ENCODE peak calls at places on chromosomes 5 and 9, in four cellular contexts. One of them, this sample, is unnamed.

GRCh38 chr5:111787006-111787405 is 30.0 kb upstream of the NREP start:
- DNase-seq in epithelial cell of esophagus: no peak
- DNase-seq in lower leg skin: no peak
- DNase-seq in fibroblast of pulmonary artery: no peak
- DNase-seq in this sample: no peak

GRCh38 chr5:141094481-141095262 is at the start of gene PCDHB2:
- DNase-seq in epithelial cell of esophagus: peak
- DNase-seq in lower leg skin: no peak
- DNase-seq in fibroblast of pulmonary artery: peak
- DNase-seq in this sample: no peak

GRCh38 chr9:114694719-114695269 is 12.8 kb upstream of the TEX48 start:
- DNase-seq in epithelial cell of esophagus: no peak
- DNase-seq in lower leg skin: no peak
- DNase-seq in fibroblast of pulmonary artery: no peak
- DNase-seq in this sample: no peak

GRCh38 chr5:127562252-127562651 is 44.8 kb downstream of the PRRC1 start:
- DNase-seq in epithelial cell of esophagus: no peak
- DNase-seq in lower leg skin: no peak
- DNase-seq in fibroblast of pulmonary artery: peak
- DNase-seq in this sample: no peak

GRCh38 chr9:123927625-123928308 is 2.2 kb downstream of the DENND1A start:
- DNase-seq in epithelial cell of esophagus: peak
- DNase-seq in lower leg skin: no peak
- DNase-seq in fibroblast of pulmonary artery: peak
- DNase-seq in this sample: no peak

GRCh38 chr5:176793343-176793699 is 17.0 kb upstream of the UNC5A start:
- DNase-seq in epithelial cell of esophagus: peak
- DNase-seq in lower leg skin: no peak
- DNase-seq in fibroblast of pulmonary artery: no peak
- DNase-seq in this sample: no peak

GRCh38 chr5:142906863-142907671 is 136.9 kb downstream of the ARHGAP26 start:
- DNase-seq in epithelial cell of esophagus: no peak
- DNase-seq in lower leg skin: no peak
- DNase-seq in fibroblast of pulmonary artery: peak
- DNase-seq in this sample: no peak

GRCh38 chr9:97985058-97985861 is 2.1 kb downstream of the ANP32B start:
- DNase-seq in epithelial cell of esophagus: peak
- DNase-seq in lower leg skin: peak
- DNase-seq in fibroblast of pulmonary artery: peak
- DNase-seq in this sample: no peak

GRCh38 chr5:14141764-14142163 is 1.4 kb upstream of the TRIO start:
- DNase-seq in epithelial cell of esophagus: no peak
- DNase-seq in lower leg skin: no peak
- DNase-seq in fibroblast of pulmonary artery: no peak
- DNase-seq in this sample: no peak

GRCh38 chr5:73469878-73470277 is 21.3 kb upstream of the FOXD1 start:
- DNase-seq in epithelial cell of esophagus: no peak
- DNase-seq in lower leg skin: no peak
- DNase-seq in fibroblast of pulmonary artery: no peak
- DNase-seq in this sample: no peak

GRCh38 chr9:109115931-109116541 is 3.7 kb downstream of the TMEM245 start:
- DNase-seq in epithelial cell of esophagus: no peak
- DNase-seq in lower leg skin: no peak
- DNase-seq in fibroblast of pulmonary artery: peak
- DNase-seq in this sample: no peak

GRCh38 chr5:55241756-55242155 is 8.3 kb upstream of the CCNO start:
- DNase-seq in epithelial cell of esophagus: no peak
- DNase-seq in lower leg skin: no peak
- DNase-seq in fibroblast of pulmonary artery: no peak
- DNase-seq in this sample: no peak

GRCh38 chr5:8685704-8686103 is 816.8 kb downstream of the MTRR start:
- DNase-seq in epithelial cell of esophagus: no peak
- DNase-seq in lower leg skin: no peak
- DNase-seq in fibroblast of pulmonary artery: no peak
- DNase-seq in this sample: no peak

GRCh38 chr9:116123171-116123570 is 30.4 kb upstream of the PAPPA start:
- DNase-seq in epithelial cell of esophagus: no peak
- DNase-seq in lower leg skin: no peak
- DNase-seq in fibroblast of pulmonary artery: no peak
- DNase-seq in this sample: no peak

GRCh38 chr5:80141147-80141671 is 106.1 kb downstream of the THBS4 start:
- DNase-seq in epithelial cell of esophagus: no peak
- DNase-seq in lower leg skin: peak
- DNase-seq in fibroblast of pulmonary artery: peak
- DNase-seq in this sample: no peak

GRCh38 chr9:106859957-106860715 is 2.8 kb upstream of the ZNF462 start:
- DNase-seq in epithelial cell of esophagus: peak
- DNase-seq in lower leg skin: peak
- DNase-seq in fibroblast of pulmonary artery: peak
- DNase-seq in this sample: no peak

GRCh38 chr9:21559402-21560280 is 77.5 kb upstream of the IFNE start:
- DNase-seq in epithelial cell of esophagus: peak
- DNase-seq in lower leg skin: no peak
- DNase-seq in fibroblast of pulmonary artery: peak
- DNase-seq in this sample: no peak

GRCh38 chr5:143860211-143860610 is 48.2 kb downstream of the HMHB1 start:
- DNase-seq in epithelial cell of esophagus: no peak
- DNase-seq in lower leg skin: no peak
- DNase-seq in fibroblast of pulmonary artery: no peak
- DNase-seq in this sample: no peak

GRCh38 chr5:39584921-39585320 is 160.1 kb upstream of the DAB2 start:
- DNase-seq in epithelial cell of esophagus: no peak
- DNase-seq in lower leg skin: no peak
- DNase-seq in fibroblast of pulmonary artery: peak
- DNase-seq in this sample: no peak

GRCh38 chr9:7910426-7911015 is 110.9 kb upstream of the DMAC1 start:
- DNase-seq in epithelial cell of esophagus: no peak
- DNase-seq in lower leg skin: no peak
- DNase-seq in fibroblast of pulmonary artery: no peak
- DNase-seq in this sample: no peak

GRCh38 chr9:37200572-37201005 is 80.2 kb downstream of the ZCCHC7 start:
- DNase-seq in epithelial cell of esophagus: peak
- DNase-seq in lower leg skin: no peak
- DNase-seq in fibroblast of pulmonary artery: peak
- DNase-seq in this sample: no peak

GRCh38 chr5:21236896-21237830 is 1249.2 kb upstream of the CDH18 start:
- DNase-seq in epithelial cell of esophagus: peak
- DNase-seq in lower leg skin: no peak
- DNase-seq in fibroblast of pulmonary artery: peak
- DNase-seq in this sample: no peak

GRCh38 chr9:114109106-114109505 is 10.0 kb upstream of the KIF12 start:
- DNase-seq in epithelial cell of esophagus: no peak
- DNase-seq in lower leg skin: no peak
- DNase-seq in fibroblast of pulmonary artery: no peak
- DNase-seq in this sample: no peak

GRCh38 chr5:157568717-157569116 is 6.9 kb downstream of the ADAM19 start:
- DNase-seq in epithelial cell of esophagus: no peak
- DNase-seq in lower leg skin: no peak
- DNase-seq in fibroblast of pulmonary artery: no peak
- DNase-seq in this sample: no peak

GRCh38 chr5:176823869-176824412 is 13.6 kb downstream of the UNC5A start:
- DNase-seq in epithelial cell of esophagus: no peak
- DNase-seq in lower leg skin: no peak
- DNase-seq in fibroblast of pulmonary artery: no peak
- DNase-seq in this sample: no peak

GRCh38 chr9:133489253-133490190 is 10.6 kb upstream of the SLC2A6 start:
- DNase-seq in epithelial cell of esophagus: no peak
- DNase-seq in lower leg skin: no peak
- DNase-seq in fibroblast of pulmonary artery: no peak
- DNase-seq in this sample: no peak

GRCh38 chr5:9712506-9713285 is 82.5 kb upstream of the TAS2R1 start:
- DNase-seq in epithelial cell of esophagus: peak
- DNase-seq in lower leg skin: no peak
- DNase-seq in fibroblast of pulmonary artery: peak
- DNase-seq in this sample: no peak

GRCh38 chr5:9710069-9710468 is 79.9 kb upstream of the TAS2R1 start:
- DNase-seq in epithelial cell of esophagus: no peak
- DNase-seq in lower leg skin: no peak
- DNase-seq in fibroblast of pulmonary artery: no peak
- DNase-seq in this sample: no peak

DNA sequence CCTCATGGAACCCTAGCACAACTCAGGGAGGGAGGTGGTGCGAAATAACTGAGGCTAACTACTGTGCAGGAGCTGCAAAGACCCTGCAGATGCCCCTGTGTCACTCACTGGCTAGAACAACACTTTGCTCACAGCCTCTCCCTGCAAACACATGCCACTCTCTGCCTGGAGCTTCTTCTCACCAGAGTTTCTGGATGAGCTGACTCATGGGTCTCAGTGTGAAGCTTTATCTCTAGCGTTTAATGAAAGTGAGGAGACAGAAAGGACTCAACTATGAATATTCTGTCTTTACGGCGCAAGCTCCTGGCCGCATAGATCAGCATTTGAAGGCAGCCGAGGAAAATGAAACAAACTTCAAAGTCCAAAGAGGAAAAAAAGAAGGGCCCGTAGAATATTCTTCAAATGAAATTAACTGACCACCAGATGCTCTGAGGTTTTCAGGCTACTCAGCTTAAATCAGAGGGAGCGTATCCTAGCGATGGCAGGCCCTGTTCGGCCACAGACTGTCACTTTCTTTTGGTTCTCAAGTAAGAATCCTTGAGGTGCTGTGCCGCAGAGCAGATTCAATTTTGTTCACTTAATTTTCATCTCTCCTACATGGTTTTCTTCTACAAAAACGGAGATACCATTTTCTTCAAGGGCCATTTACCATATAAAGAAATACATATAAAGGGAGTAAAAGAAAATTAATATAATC is 77.8 kb upstream of the TAS2R1 start:
- DNase-seq in epithelial cell of esophagus: no peak
- DNase-seq in lower leg skin: no peak
- DNase-seq in fibroblast of pulmonary artery: no peak
- DNase-seq in this sample: no peak
- TF ChIP-seq CTCF in epithelial cell of esophagus: no peak
- TF ChIP-seq CTCF in lower leg skin: no peak
- TF ChIP-seq CTCF in fibroblast of pulmonary artery: no peak
- TF ChIP-seq CTCF in this sample: no peak

DNA sequence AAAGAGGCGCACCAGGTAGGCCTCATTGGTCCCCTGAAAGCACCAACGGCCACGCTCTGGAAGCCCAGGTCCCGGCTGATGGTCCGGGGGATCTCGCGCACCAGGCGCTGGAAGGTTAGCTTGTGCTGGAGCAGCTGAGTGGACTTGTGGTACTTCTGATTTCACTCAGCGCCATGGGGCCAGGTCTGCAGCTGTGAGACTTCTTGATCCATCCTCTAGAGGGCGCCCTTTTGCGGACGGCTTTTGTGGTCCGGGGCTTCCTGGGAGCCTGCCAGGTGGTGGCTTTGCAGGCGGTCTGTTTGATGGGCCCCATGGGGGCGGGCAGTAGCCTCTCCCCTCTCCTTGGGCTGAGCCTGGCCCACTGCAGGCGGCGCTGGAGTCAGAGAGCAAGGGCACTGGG is 10.4 kb downstream of the TAF11L12 start:
- DNase-seq in epithelial cell of esophagus: no peak
- DNase-seq in lower leg skin: no peak
- DNase-seq in fibroblast of pulmonary artery: no peak
- DNase-seq in this sample: no peak
- TF ChIP-seq CTCF in epithelial cell of esophagus: no peak
- TF ChIP-seq CTCF in lower leg skin: no peak
- TF ChIP-seq CTCF in fibroblast of pulmonary artery: no peak
- TF ChIP-seq CTCF in this sample: no peak

GRCh38 chr9:127870887-127871286 is 6.6 kb downstream of the AK1 start:
- DNase-seq in epithelial cell of esophagus: no peak
- DNase-seq in lower leg skin: no peak
- DNase-seq in fibroblast of pulmonary artery: no peak
- DNase-seq in this sample: no peak

GRCh38 chr9:127867356-127868277 is 9.9 kb downstream of the AK1 start:
- DNase-seq in epithelial cell of esophagus: no peak
- DNase-seq in lower leg skin: no peak
- DNase-seq in fibroblast of pulmonary artery: no peak
- DNase-seq in this sample: no peak

GRCh38 chr9:127871531-127871930 is 5.9 kb downstream of the AK1 start:
- DNase-seq in epithelial cell of esophagus: no peak
- DNase-seq in lower leg skin: no peak
- DNase-seq in fibroblast of pulmonary artery: peak
- DNase-seq in this sample: no peak

GRCh38 chr9:127868278-127868903 is 9.1 kb downstream of the AK1 start:
- DNase-seq in epithelial cell of esophagus: no peak
- DNase-seq in lower leg skin: no peak
- DNase-seq in fibroblast of pulmonary artery: no peak
- DNase-seq in this sample: no peak

DNA sequence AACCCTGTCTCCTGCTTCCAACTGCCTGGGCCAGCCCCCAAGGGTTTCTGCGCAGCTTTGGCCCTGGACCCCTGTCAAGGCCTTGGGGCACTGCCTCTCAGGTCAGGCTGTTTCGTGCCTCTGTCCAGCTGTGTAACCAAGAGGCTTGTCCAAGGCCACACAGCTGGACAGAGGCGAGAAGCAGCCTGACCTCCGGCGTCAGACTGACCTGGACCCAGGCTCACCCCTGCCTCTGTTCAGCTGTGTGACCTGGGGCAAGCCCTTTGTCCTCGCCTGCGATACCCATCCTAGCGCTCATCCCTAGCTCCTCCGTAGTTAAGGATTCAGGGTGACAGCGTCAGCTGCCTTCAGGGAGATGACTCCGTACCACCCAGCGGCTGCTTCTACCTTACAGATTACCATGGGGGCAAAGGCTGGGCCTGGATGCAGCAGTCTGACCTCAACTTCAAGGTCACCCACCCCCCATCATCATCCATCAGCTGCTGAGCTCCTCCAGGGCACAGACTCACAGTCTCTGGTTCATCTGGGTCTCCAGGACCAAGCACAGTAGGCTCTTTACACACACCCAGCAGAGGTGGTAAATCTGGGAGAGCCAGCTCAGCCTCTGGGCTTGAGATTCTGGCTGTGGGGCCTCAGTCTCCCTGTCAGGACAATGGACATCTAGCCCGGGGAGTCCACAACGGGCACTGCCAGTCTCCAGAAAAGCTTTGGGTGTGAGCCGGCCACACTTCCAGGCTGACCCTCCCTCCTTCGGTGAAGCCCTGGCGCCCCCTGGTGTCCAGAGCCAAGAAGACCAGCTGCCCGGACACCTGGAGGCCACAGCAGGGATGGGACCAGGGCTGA is 7.9 kb downstream of the AK1 start:
- DNase-seq in epithelial cell of esophagus: peak
- DNase-seq in lower leg skin: peak
- DNase-seq in fibroblast of pulmonary artery: peak
- DNase-seq in this sample: peak
- TF ChIP-seq CTCF in epithelial cell of esophagus: peak
- TF ChIP-seq CTCF in lower leg skin: no peak
- TF ChIP-seq CTCF in fibroblast of pulmonary artery: peak
- TF ChIP-seq CTCF in this sample: peak

GRCh38 chr5:54159153-54159836 is 151.1 kb downstream of the ARL15 start:
- DNase-seq in epithelial cell of esophagus: peak
- DNase-seq in lower leg skin: no peak
- DNase-seq in fibroblast of pulmonary artery: no peak
- DNase-seq in this sample: no peak
- TF ChIP-seq CTCF in epithelial cell of esophagus: peak
- TF ChIP-seq CTCF in lower leg skin: no peak
- TF ChIP-seq CTCF in fibroblast of pulmonary artery: no peak
- TF ChIP-seq CTCF in this sample: no peak

This sample was measured in omental fat pad.